ENCODE peak calls at places on chromosomes 11 and 22, in nine cellular contexts. X is activated CD8-positive, alpha-beta T cell treated with anti-CD3 and anti-CD28 coated beads for 36 hours; L is SJSA1; B is HCT116; T is cardiac septum; A is C1 segment of cervical spinal cord; M is GM03348; O is cardiac muscle cell; V is H9. F is an unnamed sample.

GRCh38 chr11:9344046-9344680 is 29.8 kb upstream of the TMEM41B start:
- DNase-seq in A (no peak), O (peak; percentile 49), M (no peak), T (no peak), X (no peak), V (no peak), L (no peak), B (no peak), F (no peak)

GRCh38 chr11:18705651-18706281 is 7.2 kb downstream of the TMEM86A start:
- DNase-seq in B (no peak), O (peak; percentile 46), A (peak; percentile 9), V (no peak), M (no peak), T (peak; percentile 74), L (no peak), X (peak; percentile 27), F (no peak)

GRCh38 chr22:22769434-22770279 is 118.0 kb upstream of the IGLL5 start:
- DNase-seq in X (no peak), M (no peak), L (no peak), A (no peak), O (no peak), T (no peak), B (no peak), V (no peak), F (no peak)

GRCh38 chr22:22928666-22929380 is 41.2 kb downstream of the IGLL5 start:
- DNase-seq in X (peak; percentile 81), L (peak; percentile 70), M (peak; percentile 76), V (no peak), B (no peak), A (no peak), T (no peak), O (no peak), F (no peak)

GRCh38 chr11:1391165-1392010 is 1.7 kb downstream of the BRSK2 start:
- DNase-seq in T (no peak), L (no peak), B (no peak), X (no peak), V (peak; percentile 45), O (no peak), M (no peak), A (no peak), F (peak; percentile 61)

GRCh38 chr11:75474878-75475766 is 42.1 kb upstream of the KLHL35 start:
- DNase-seq in T (no peak), V (peak; percentile 87), M (peak; percentile 31), B (no peak), A (no peak), L (no peak), X (peak; percentile 92), O (peak; percentile 24), F (no peak)

GRCh38 chr11:119567667-119568582 is 145.0 kb upstream of the THY1 start:
- DNase-seq in V (no peak), O (peak; percentile 57), A (no peak), L (peak; percentile 54), X (no peak), B (no peak), T (no peak), M (peak; percentile 74), F (no peak)

GRCh38 chr11:30258679-30259078 is 27.9 kb downstream of the FSHB start:
- DNase-seq in X (no peak), A (no peak), T (no peak), M (no peak), O (no peak), B (no peak), L (no peak), V (no peak), F (no peak)

GRCh38 chr11:67272327-67273259 is 6.3 kb downstream of the GRK2 start:
- DNase-seq in L (no peak), X (peak; percentile 70), O (no peak), B (no peak), A (peak; percentile 63), V (no peak), M (no peak), T (peak; percentile 74), F (no peak)

F was measured in nucleus accumbens.